ENCODE peak calls at places on chromosomes 12 and 14, in ten cellular contexts. One of them, this sample, is unnamed.
A peak's percentile ranks its signal among the peaks of the same experiment; 100 is the strongest.

GRCh38 chr14:91170504-91171121 is 56.7 kb downstream of the DGLUCY start:
- DNase-seq in CD8-positive, alpha-beta memory T cell: no peak
- DNase-seq in stimulated activated CD4-positive, alpha-beta T cell treated with anti-CD3 and anti-CD28 coated beads, Interleukin-4, amount 100 ng/mL, for 24 hours: no peak
- DNase-seq in occipital lobe: no peak
- DNase-seq in Calu3: no peak
- DNase-seq in ovary: peak; percentile 37
- DNase-seq in sciatic nerve: peak; percentile 70
- DNase-seq in GM23248: no peak
- DNase-seq in NCI-H1436: no peak
- DNase-seq in WERI-Rb-1: no peak
- DNase-seq in this sample: no peak

GRCh38 chr14:71933026-71933587 is 878 bp downstream of the RGS6 start:
- DNase-seq in ovary: no peak
- DNase-seq in sciatic nerve: no peak
- DNase-seq in occipital lobe: peak; percentile 32
- DNase-seq in CD8-positive, alpha-beta memory T cell: no peak
- DNase-seq in stimulated activated CD4-positive, alpha-beta T cell treated with anti-CD3 and anti-CD28 coated beads, Interleukin-4, amount 100 ng/mL, for 24 hours: no peak
- DNase-seq in Calu3: no peak
- DNase-seq in WERI-Rb-1: no peak
- DNase-seq in GM23248: peak; percentile 7
- DNase-seq in NCI-H1436: no peak
- DNase-seq in this sample: no peak

GRCh38 chr14:24784981-24785380 is 151.0 kb upstream of the GZMB start:
- DNase-seq in stimulated activated CD4-positive, alpha-beta T cell treated with anti-CD3 and anti-CD28 coated beads, Interleukin-4, amount 100 ng/mL, for 24 hours: no peak
- DNase-seq in GM23248: no peak
- DNase-seq in Calu3: no peak
- DNase-seq in CD8-positive, alpha-beta memory T cell: no peak
- DNase-seq in ovary: no peak
- DNase-seq in NCI-H1436: no peak
- DNase-seq in occipital lobe: no peak
- DNase-seq in sciatic nerve: no peak
- DNase-seq in WERI-Rb-1: no peak
- DNase-seq in this sample: no peak

GRCh38 chr14:104738375-104739019 is 14.4 kb upstream of the SIVA1 start:
- DNase-seq in CD8-positive, alpha-beta memory T cell: no peak
- DNase-seq in GM23248: no peak
- DNase-seq in stimulated activated CD4-positive, alpha-beta T cell treated with anti-CD3 and anti-CD28 coated beads, Interleukin-4, amount 100 ng/mL, for 24 hours: no peak
- DNase-seq in Calu3: no peak
- DNase-seq in NCI-H1436: no peak
- DNase-seq in sciatic nerve: no peak
- DNase-seq in occipital lobe: no peak
- DNase-seq in WERI-Rb-1: no peak
- DNase-seq in ovary: no peak
- DNase-seq in this sample: no peak

GRCh38 chr12:122721057-122721545 is 4.5 kb upstream of the HCAR3 start:
- DNase-seq in stimulated activated CD4-positive, alpha-beta T cell treated with anti-CD3 and anti-CD28 coated beads, Interleukin-4, amount 100 ng/mL, for 24 hours: no peak
- DNase-seq in CD8-positive, alpha-beta memory T cell: no peak
- DNase-seq in Calu3: no peak
- DNase-seq in occipital lobe: no peak
- DNase-seq in ovary: no peak
- DNase-seq in sciatic nerve: no peak
- DNase-seq in WERI-Rb-1: no peak
- DNase-seq in NCI-H1436: no peak
- DNase-seq in GM23248: no peak
- DNase-seq in this sample: peak; percentile 38

GRCh38 chr12:80553316-80553715 is 109.3 kb downstream of the PTPRQ start:
- DNase-seq in NCI-H1436: no peak
- DNase-seq in WERI-Rb-1: no peak
- DNase-seq in occipital lobe: no peak
- DNase-seq in sciatic nerve: no peak
- DNase-seq in stimulated activated CD4-positive, alpha-beta T cell treated with anti-CD3 and anti-CD28 coated beads, Interleukin-4, amount 100 ng/mL, for 24 hours: no peak
- DNase-seq in CD8-positive, alpha-beta memory T cell: no peak
- DNase-seq in GM23248: peak; percentile 94
- DNase-seq in ovary: no peak
- DNase-seq in Calu3: no peak
- DNase-seq in this sample: no peak

GRCh38 chr12:89494411-89495231 is 30.0 kb downstream of the GALNT4 start:
- DNase-seq in sciatic nerve: no peak
- DNase-seq in GM23248: peak; percentile 73
- DNase-seq in CD8-positive, alpha-beta memory T cell: no peak
- DNase-seq in stimulated activated CD4-positive, alpha-beta T cell treated with anti-CD3 and anti-CD28 coated beads, Interleukin-4, amount 100 ng/mL, for 24 hours: peak; percentile 66
- DNase-seq in Calu3: no peak
- DNase-seq in occipital lobe: no peak
- DNase-seq in NCI-H1436: no peak
- DNase-seq in ovary: no peak
- DNase-seq in WERI-Rb-1: no peak
- DNase-seq in this sample: no peak

GRCh38 chr12:94143444-94143843 is 4.9 kb upstream of the PLXNC1 start:
- DNase-seq in Calu3: no peak
- DNase-seq in CD8-positive, alpha-beta memory T cell: no peak
- DNase-seq in occipital lobe: no peak
- DNase-seq in WERI-Rb-1: no peak
- DNase-seq in ovary: no peak
- DNase-seq in GM23248: no peak
- DNase-seq in stimulated activated CD4-positive, alpha-beta T cell treated with anti-CD3 and anti-CD28 coated beads, Interleukin-4, amount 100 ng/mL, for 24 hours: no peak
- DNase-seq in NCI-H1436: no peak
- DNase-seq in sciatic nerve: no peak
- DNase-seq in this sample: no peak

GRCh38 chr12:15555466-15555865 is 233.2 kb downstream of the PTPRO start:
- DNase-seq in WERI-Rb-1: no peak
- DNase-seq in GM23248: no peak
- DNase-seq in occipital lobe: no peak
- DNase-seq in CD8-positive, alpha-beta memory T cell: no peak
- DNase-seq in Calu3: no peak
- DNase-seq in stimulated activated CD4-positive, alpha-beta T cell treated with anti-CD3 and anti-CD28 coated beads, Interleukin-4, amount 100 ng/mL, for 24 hours: no peak
- DNase-seq in ovary: no peak
- DNase-seq in sciatic nerve: no peak
- DNase-seq in NCI-H1436: no peak
- DNase-seq in this sample: no peak